ENCODE peak calls at places on chromosomes 3 and 15, in five cellular contexts. N, B, I, X and K are unnamed samples.

GRCh38 chr3:177057768-177058167 is 139.5 kb downstream of the TBL1XR1 start:
- DNase-seq in N (no peak), B (no peak), I (no peak), X (no peak), K (no peak)

GRCh38 chr3:127475975-127476374 is 114.6 kb downstream of the TPRA1 start:
- DNase-seq in N (no peak), B (no peak), I (no peak), X (no peak), K (no peak)

GRCh38 chr15:40047413-40048154 is 8.6 kb upstream of the SRP14 start:
- DNase-seq in N (peak; percentile 59), B (no peak), I (peak; percentile 66), X (peak; percentile 75), K (no peak)

GRCh38 chr3:39319249-39319648 is 10.3 kb upstream of the CCR8 start:
- DNase-seq in N (no peak), B (no peak), I (no peak), X (no peak), K (no peak)

GRCh38 chr3:108114423-108115065 is 23.7 kb upstream of the CD47 start:
- DNase-seq in N (no peak), B (no peak), I (no peak), X (no peak), K (no peak)

GRCh38 chr3:64291345-64291744 is 66.1 kb upstream of the PRICKLE2 start:
- DNase-seq in N (peak; percentile 68), B (peak; percentile 78), I (peak; percentile 63), X (peak; percentile 95), K (peak; percentile 37)

GRCh38 chr3:72535789-72536188 is 312.5 kb downstream of the SHQ1 start:
- DNase-seq in N (no peak), B (no peak), I (no peak), X (no peak), K (no peak)

GRCh38 chr15:67109141-67110034 is 44.0 kb downstream of the SMAD3 start:
- DNase-seq in N (peak; percentile 80), B (peak; percentile 91), I (peak; percentile 89), X (peak; percentile 99), K (no peak)

GRCh38 chr15:50315814-50316630 is 39.0 kb downstream of the GABPB1 start:
- DNase-seq in N (peak; percentile 17), B (no peak), I (no peak), X (peak; percentile 65), K (peak; percentile 37)

GRCh38 chr3:62186967-62187366 is 186.4 kb downstream of the FEZF2 start:
- DNase-seq in N (peak; percentile 24), B (no peak), I (no peak), X (peak; percentile 20), K (no peak)

GRCh38 chr3:126365351-126366274 is 8.4 kb upstream of the KLF15 start:
- DNase-seq in N (no peak), B (peak; percentile 58), I (peak; percentile 16), X (no peak), K (no peak)

GRCh38 chr15:74790080-74790916 is 8.4 kb downstream of the CSK start:
- DNase-seq in N (peak; percentile 83), B (peak; percentile 94), I (peak; percentile 84), X (peak; percentile 77), K (no peak)

GRCh38 chr15:77507151-77507847 is 86.6 kb downstream of the HMG20A start:
- DNase-seq in N (no peak), B (no peak), I (peak; percentile 79), X (no peak), K (no peak)

GRCh38 chr15:58463815-58464697 is 32.3 kb downstream of the LIPC start:
- DNase-seq in N (no peak), B (no peak), I (no peak), X (no peak), K (no peak)

GRCh38 chr3:138348950-138349739 is 766 bp downstream of the MRAS start:
- DNase-seq in N (peak; percentile 50), B (no peak), I (peak; percentile 61), X (peak; percentile 14), K (no peak)

GRCh38 chr15:82851981-82852511 is 42.6 kb downstream of the WHAMM start:
- DNase-seq in N (peak; percentile 65), B (no peak), I (no peak), X (no peak), K (no peak)

GRCh38 chr15:40307421-40308165 is at the start of gene PLCB2:
- DNase-seq in N (no peak), B (peak; percentile 72), I (peak; percentile 69), X (peak; percentile 69), K (no peak)

GRCh38 chr15:74826372-74826819 is at the start of gene CPLX3:
- DNase-seq in N (peak; percentile 72), B (peak; percentile 84), I (no peak), X (peak; percentile 19), K (no peak)

GRCh38 chr15:89399390-89400120 is 64.9 kb upstream of the POLG start:
- DNase-seq in N (peak; percentile 66), B (peak; percentile 79), I (no peak), X (peak; percentile 21), K (no peak)

GRCh38 chr3:108546249-108546648 is 35.9 kb upstream of the MYH15 start:
- DNase-seq in N (no peak), B (no peak), I (no peak), X (peak; percentile 28), K (no peak)

GRCh38 chr3:151709847-151710246 is 23.9 kb upstream of the AADACL2 start:
- DNase-seq in N (peak; percentile 5), B (no peak), I (no peak), X (peak; percentile 21), K (peak; percentile 30)

GRCh38 chr3:46124216-46125143 is 83.6 kb downstream of the CCR1 start:
- DNase-seq in N (no peak), B (no peak), I (no peak), X (peak; percentile 89), K (no peak)

GRCh38 chr3:182116386-182116785 is 404.7 kb downstream of the SOX2 start:
- DNase-seq in N (no peak), B (no peak), I (no peak), X (no peak), K (no peak)

GRCh38 chr3:24829632-24830229 is 335.1 kb upstream of the THRB start:
- DNase-seq in N (peak; percentile 14), B (peak; percentile 73), I (peak; percentile 64), X (no peak), K (no peak)

GRCh38 chr3:148309390-148310035 is 388.2 kb upstream of the AGTR1 start:
- DNase-seq in N (peak; percentile 40), B (no peak), I (no peak), X (peak; percentile 38), K (peak; percentile 15)

GRCh38 chr3:147394168-147394941 is 12.0 kb downstream of the ZIC4 start:
- DNase-seq in N (no peak), B (no peak), I (no peak), X (no peak), K (no peak)

GRCh38 chr3:81967362-81967761 is 205.9 kb upstream of the GBE1 start:
- DNase-seq in N (no peak), B (no peak), I (no peak), X (no peak), K (no peak)

GRCh38 chr15:88604972-88605506 is 16.1 kb upstream of the AEN start:
- DNase-seq in N (no peak), B (no peak), I (no peak), X (no peak), K (no peak)

GRCh38 chr3:43906847-43907507 is 216.2 kb downstream of the ABHD5 start:
- DNase-seq in N (no peak), B (no peak), I (no peak), X (no peak), K (no peak)

GRCh38 chr3:129228891-129229585 is 20.4 kb upstream of the COPG1 start:
- DNase-seq in N (peak; percentile 42), B (peak; percentile 55), I (no peak), X (peak; percentile 80), K (peak; percentile 40)

GRCh38 chr3:139135657-139136056 is 91.0 kb upstream of the PRR23C start:
- DNase-seq in N (no peak), B (no peak), I (no peak), X (no peak), K (no peak)

GRCh38 chr3:188111002-188111584 is 42.9 kb upstream of the LPP start:
- DNase-seq in N (no peak), B (no peak), I (no peak), X (no peak), K (no peak)